ENCODE peak calls at places on chromosomes 5 and 9, in seven cellular contexts. J, L, D, Q, U, Y and F are unnamed samples.

GRCh38 chr9:99824378-99825157 is 2.9 kb downstream of the NR4A3 start:
- DNase-seq in L (peak), Y (peak), J (peak), U (peak), Q (no peak), D (no peak), F (peak)

GRCh38 chr5:134175874-134176522 is 752 bp downstream of the SKP1 start:
- DNase-seq in Q (no peak), U (peak), L (no peak), J (no peak), Y (no peak), D (no peak), F (no peak)

GRCh38 chr9:6049798-6050197 is 34.4 kb upstream of the RANBP6 start:
- DNase-seq in D (no peak), U (no peak), Q (no peak), L (peak), Y (no peak), J (no peak), F (peak)

GRCh38 chr5:134873494-134873893 is 677 bp upstream of the TXNDC15 start:
- DNase-seq in Q (no peak), Y (no peak), L (no peak), J (no peak), D (no peak), U (no peak), F (no peak)

GRCh38 chr5:88602584-88602983 is 280.4 kb downstream of the MEF2C start:
- DNase-seq in Y (no peak), D (no peak), Q (no peak), J (no peak), U (no peak), L (peak), F (peak)

GRCh38 chr5:56269216-56269927 is 36.2 kb upstream of the ANKRD55 start:
- DNase-seq in D (no peak), Q (peak), L (peak), U (peak), Y (no peak), J (no peak), F (peak)

GRCh38 chr5:168836603-168837245 is 257.6 kb upstream of the PANK3 start:
- DNase-seq in U (no peak), J (no peak), D (no peak), Y (no peak), L (no peak), Q (no peak), F (no peak)

GRCh38 chr9:14415947-14416346 is 102.0 kb upstream of the NFIB start:
- DNase-seq in D (no peak), Q (no peak), J (no peak), Y (no peak), U (peak), L (no peak), F (no peak)

GRCh38 chr5:125081101-125081500 is 334.7 kb upstream of the ZNF608 start:
- DNase-seq in D (no peak), Y (no peak), J (no peak), L (no peak), U (no peak), Q (no peak), F (no peak)

GRCh38 chr9:77997611-77998349 is 33.8 kb downstream of the GNAQ start:
- DNase-seq in L (no peak), J (peak), D (no peak), Y (peak), Q (no peak), U (peak), F (no peak)

GRCh38 chr5:94849324-94849723 is 230.9 kb downstream of the SLF1 start:
- DNase-seq in J (no peak), Y (no peak), L (no peak), Q (no peak), D (no peak), U (no peak), F (no peak)

GRCh38 chr5:67969631-67970030 is 245.9 kb upstream of the PIK3R1 start:
- DNase-seq in D (no peak), U (no peak), J (no peak), Q (peak), L (no peak), Y (no peak), F (no peak)

GRCh38 chr5:86679529-86679928 is 61.8 kb downstream of the COX7C start:
- DNase-seq in L (peak), U (peak), Q (peak), Y (no peak), D (peak), J (no peak), F (peak)

GRCh38 chr9:16611969-16612368 is 258.5 kb downstream of the BNC2 start:
- DNase-seq in U (peak), Y (no peak), D (no peak), J (no peak), L (no peak), Q (no peak), F (no peak)

GRCh38 chr5:77550416-77550815 is 58.3 kb upstream of the WDR41 start:
- DNase-seq in U (no peak), J (no peak), L (no peak), Q (no peak), Y (no peak), D (no peak), F (no peak)

GRCh38 chr9:96457266-96457665 is 7.3 kb downstream of the HABP4 start:
- DNase-seq in Q (no peak), L (no peak), D (no peak), J (no peak), Y (no peak), U (peak), F (no peak)

GRCh38 chr5:35922468-35922867 is 16.0 kb downstream of the CAPSL start:
- DNase-seq in Y (no peak), L (no peak), D (no peak), J (no peak), U (no peak), Q (peak), F (no peak)
- TF ChIP-seq CTCF in Y (no peak), L (no peak), D (no peak), J (no peak), U (no peak), Q (peak), F (no peak)

GRCh38 chr5:170571331-170571731 is 67.5 kb downstream of the KCNIP1 start:
- DNase-seq in Y (no peak), L (no peak), U (no peak), J (no peak), D (peak), Q (peak), F (peak)
- TF ChIP-seq CTCF in Y (no peak), L (no peak), U (no peak), J (no peak), D (peak), Q (peak), F (no peak)

GRCh38 chr9:22529426-22530199 is 83.0 kb downstream of the DMRTA1 start:
- DNase-seq in Q (peak), Y (no peak), L (no peak), D (no peak), J (no peak), U (no peak), F (no peak)

GRCh38 chr9:22528485-22528884 is 81.9 kb downstream of the DMRTA1 start:
- DNase-seq in Q (no peak), Y (no peak), U (peak), D (no peak), J (no peak), L (no peak), F (no peak)
- TF ChIP-seq CTCF in Q (no peak), Y (no peak), U (peak), D (peak), J (peak), L (no peak), F (no peak)

GRCh38 chr5:2254404-2254803 is 371.7 kb upstream of the IRX4 start:
- DNase-seq in D (no peak), L (no peak), U (no peak), J (no peak), Y (no peak), Q (no peak), F (no peak)
- TF ChIP-seq CTCF in D (no peak), L (no peak), U (no peak), J (no peak), Y (no peak), Q (no peak), F (no peak)

GRCh38 chr9:126014726-126015125 is 267.6 kb downstream of the PBX3 start:
- DNase-seq in U (no peak), L (no peak), Q (no peak), Y (no peak), J (no peak), D (no peak), F (no peak)

DNA sequence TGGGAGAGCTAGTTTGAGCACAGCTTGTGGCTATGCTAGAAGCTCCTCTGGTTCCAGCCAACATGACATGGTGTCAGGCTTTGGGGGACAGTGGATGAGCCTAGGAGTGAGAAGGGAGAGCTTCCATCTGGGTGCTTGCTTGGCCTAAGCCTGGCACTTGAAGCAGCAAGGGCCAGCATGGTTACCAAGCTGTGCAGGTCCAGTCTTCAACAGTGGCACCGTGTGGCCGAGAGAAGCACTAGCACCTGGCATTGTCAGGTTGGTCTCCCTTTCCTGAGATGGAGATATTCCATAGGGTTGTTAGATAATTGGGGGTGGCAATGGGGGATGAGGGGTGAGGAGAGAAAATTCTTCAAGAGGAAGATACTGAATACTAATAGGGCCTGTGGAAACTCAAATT is 261.9 kb downstream of the PBX3 start:
- DNase-seq in Y (no peak), D (no peak), L (no peak), Q (no peak), U (no peak), J (no peak), F (no peak)
- TF ChIP-seq CTCF in Y (no peak), D (peak), L (no peak), Q (peak), U (peak), J (no peak), F (no peak)

GRCh38 chr9:23153058-23153457 is 673.0 kb downstream of the ELAVL2 start:
- DNase-seq in Y (no peak), Q (no peak), D (no peak), U (no peak), J (no peak), L (no peak), F (no peak)
- TF ChIP-seq CTCF in Y (no peak), Q (peak), D (no peak), U (no peak), J (no peak), L (no peak), F (no peak)